ENCODE peak calls at places on chromosome 20, in four cellular contexts. A is K562, U is HepG2, F is HCT116. H is an unnamed sample.

GRCh38 chr20:59406446-59406845 is 106.0 kb downstream of the EDN3 start:
- DNase-seq in A (no peak), U (no peak), F (no peak), H (no peak)

GRCh38 chr20:7790189-7790588 is 150.1 kb downstream of the HAO1 start:
- DNase-seq in A (no peak), U (no peak), F (no peak), H (no peak)

GRCh38 chr20:10758446-10758845 is 84.6 kb upstream of the JAG1 start:
- DNase-seq in A (no peak), U (peak), F (no peak), H (no peak)

GRCh38 chr20:50272413-50273120 is 81.9 kb downstream of the CEBPB start:
- DNase-seq in A (no peak), U (peak), F (no peak), H (no peak)

GRCh38 chr20:44224651-44225050 is 14.1 kb upstream of the OSER1 start:
- DNase-seq in A (no peak), U (no peak), F (no peak), H (no peak)

GRCh38 chr20:2865630-2866029 is 7.7 kb upstream of the PTPRA start:
- DNase-seq in A (peak), U (no peak), F (no peak), H (no peak)

GRCh38 chr20:63159826-63160640 is 55.9 kb downstream of the YTHDF1 start:
- DNase-seq in A (no peak), U (no peak), F (no peak), H (no peak)

GRCh38 chr20:34943808-34944568 is 11.6 kb downstream of the GSS start:
- DNase-seq in A (no peak), U (no peak), F (peak), H (no peak)

GRCh38 chr20:3805594-3806264 is 9.6 kb downstream of the CDC25B start:
- DNase-seq in A (peak), U (no peak), F (no peak), H (no peak)

GRCh38 chr20:63563186-63563935 is 9.4 kb downstream of the FNDC11 start:
- DNase-seq in A (no peak), U (no peak), F (no peak), H (no peak)

GRCh38 chr20:51456511-51457280 is 85.8 kb downstream of the NFATC2 start:
- DNase-seq in A (peak), U (peak), F (peak), H (peak)

GRCh38 chr20:53390780-53391179 is 202.9 kb downstream of the ZNF217 start:
- DNase-seq in A (no peak), U (no peak), F (no peak), H (no peak)

GRCh38 chr20:45857836-45858250 is 429 bp downstream of the ZSWIM3 start:
- DNase-seq in A (peak), U (no peak), F (no peak), H (no peak)

GRCh38 chr20:50301712-50302111 is 111.1 kb downstream of the CEBPB start:
- DNase-seq in A (no peak), U (no peak), F (no peak), H (no peak)

GRCh38 chr20:52060794-52061714 is 130.5 kb downstream of the ZFP64 start:
- DNase-seq in A (no peak), U (peak), F (peak), H (peak)

GRCh38 chr20:21027569-21027968 is 78.6 kb downstream of the LINC00237 start:
- DNase-seq in A (peak), U (peak), F (peak), H (no peak)

GRCh38 chr20:9323622-9324021 is 190.8 kb upstream of the LAMP5 start:
- DNase-seq in A (peak), U (peak), F (peak), H (no peak)

GRCh38 chr20:24785141-24785924 is 163.7 kb upstream of the CST7 start:
- DNase-seq in A (no peak), U (no peak), F (no peak), H (no peak)

GRCh38 chr20:48823960-48824497 is 3.8 kb downstream of the PREX1 start:
- DNase-seq in A (no peak), U (no peak), F (no peak), H (no peak)

GRCh38 chr20:1809121-1809520 is 86.1 kb upstream of the SIRPA start:
- DNase-seq in A (no peak), U (peak), F (no peak), H (no peak)

GRCh38 chr20:62577447-62577846 is 64.9 kb upstream of the SLCO4A1 start:
- DNase-seq in A (no peak), U (no peak), F (no peak), H (no peak)

GRCh38 chr20:19322061-19322985 is 109.9 kb downstream of the SLC24A3 start:
- DNase-seq in A (no peak), U (no peak), F (no peak), H (no peak)

GRCh38 chr20:44460795-44461141 is 14.9 kb upstream of the TTPAL start:
- DNase-seq in A (peak), U (peak), F (peak), H (no peak)

GRCh38 chr20:24786646-24787045 is 162.4 kb upstream of the CST7 start:
- DNase-seq in A (no peak), U (no peak), F (no peak), H (no peak)

GRCh38 chr20:46128310-46129151 is 10.4 kb downstream of the CD40 start:
- DNase-seq in A (peak), U (peak), F (no peak), H (no peak)

GRCh38 chr20:36071848-36072247 is 82.7 kb upstream of the EPB41L1 start:
- DNase-seq in A (no peak), U (no peak), F (no peak), H (no peak)
- TF ChIP-seq TCF7L2 in A (no peak), U (no peak), F (no peak), H (no peak)

GRCh38 chr20:57480444-57481152 is 44.3 kb downstream of the CTCFL start:
- DNase-seq in A (no peak), U (no peak), F (no peak), H (no peak)
- TF ChIP-seq TCF7L2 in A (no peak), U (no peak), F (no peak), H (no peak)

GRCh38 chr20:12916699-12917098 is 92.1 kb upstream of the SPTLC3 start:
- DNase-seq in A (no peak), U (peak), F (no peak), H (no peak)
- TF ChIP-seq TCF7L2 in A (no peak), U (no peak), F (no peak), H (no peak)

GRCh38 chr20:58103517-58103904 is 124.9 kb downstream of the ANKRD60 start:
- DNase-seq in A (no peak), U (no peak), F (no peak), H (no peak)

GRCh38 chr20:58102744-58103516 is 125.5 kb downstream of the ANKRD60 start:
- DNase-seq in A (no peak), U (no peak), F (no peak), H (no peak)

GRCh38 chr20:58106143-58106750 is 122.2 kb downstream of the ANKRD60 start:
- DNase-seq in A (no peak), U (no peak), F (no peak), H (no peak)

GRCh38 chr20:58102252-58102651 is 126.2 kb downstream of the ANKRD60 start:
- DNase-seq in A (no peak), U (no peak), F (no peak), H (no peak)

DNA sequence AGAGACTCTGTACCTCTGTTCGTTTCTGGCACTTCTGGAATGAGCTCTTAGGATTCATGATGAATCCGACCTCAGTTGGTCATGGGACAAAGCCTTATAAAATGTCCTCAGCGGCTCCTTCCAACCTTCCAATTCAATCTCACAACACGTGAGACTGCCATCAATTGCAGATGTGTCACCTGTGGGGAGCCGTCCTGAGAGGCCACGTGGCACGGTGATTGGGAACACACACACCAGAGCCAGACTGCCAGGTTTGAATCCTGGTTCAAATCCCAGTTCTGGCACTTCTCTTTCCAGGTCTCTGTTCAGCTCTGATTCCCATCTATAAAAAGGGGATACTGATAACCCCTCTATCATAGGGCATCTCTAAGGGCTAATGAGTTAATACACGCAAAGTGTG is 124.5 kb downstream of the ANKRD60 start:
- DNase-seq in A (no peak), U (no peak), F (no peak), H (no peak)
- TF ChIP-seq TCF7L2 in A (no peak), U (no peak), F (no peak), H (no peak)

GRCh38 chr20:5996765-5997164 is 46.3 kb downstream of the MCM8 start:
- DNase-seq in A (no peak), U (no peak), F (no peak), H (no peak)
- TF ChIP-seq TCF7L2 in A (no peak), U (no peak), F (no peak), H (no peak)

DNA sequence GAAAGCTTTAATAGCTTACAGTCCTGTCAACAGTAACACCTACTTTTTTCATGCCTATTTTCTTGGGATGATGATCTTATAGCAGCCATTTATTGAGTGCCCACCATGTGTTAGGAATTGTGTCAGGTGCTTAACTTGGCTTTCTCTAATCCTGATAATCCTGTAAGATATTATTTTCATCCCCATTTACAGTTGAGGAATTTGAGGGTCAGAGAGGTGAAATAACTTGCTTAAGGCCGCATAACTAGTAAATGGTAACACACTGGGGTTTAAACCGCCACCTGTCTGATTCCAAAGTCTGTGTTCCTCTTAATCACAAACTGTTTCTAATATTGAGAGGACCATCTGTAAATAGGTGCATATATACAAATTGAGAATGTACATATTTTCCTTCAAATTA is 55.5 kb downstream of the NCOA3 start:
- DNase-seq in A (no peak), U (no peak), F (no peak), H (no peak)
- TF ChIP-seq TCF7L2 in A (no peak), U (no peak), F (no peak), H (no peak)